ENCODE peak calls at places on chromosomes 5 and 9, in nine cellular contexts. X is stomach, P is sigmoid colon, F is transverse colon, M is IMR-90, S is HCT116, V is adrenal gland, T is spleen, R is suprapubic skin. C is an unnamed sample. For H3K9me3, the result is how much of the 10 kb centered on the place peaks cover.

GRCh38 chr5:108924457-108924961 is 176.8 kb downstream of the FER start:
- DNase-seq in T (no peak), M (no peak), X (no peak), F (no peak), R (no peak), S (peak), P (no peak), V (no peak), C (no peak)

GRCh38 chr9:109182940-109183798 is 16.1 kb upstream of the FRRS1L start:
- DNase-seq in S (peak), T (no peak), X (peak), R (peak), V (peak), M (peak), F (peak), P (no peak), C (peak)

GRCh38 chr9:89444212-89444611 is 53.7 kb downstream of the SEMA4D start:
- DNase-seq in M (no peak), R (no peak), V (no peak), T (peak), F (peak), S (no peak), P (no peak), X (no peak), C (no peak)

GRCh38 chr9:95770653-95771131 is 104.8 kb upstream of the ERCC6L2 start:
- DNase-seq in M (no peak), V (no peak), F (no peak), X (no peak), S (no peak), R (no peak), P (no peak), T (no peak), C (no peak)

GRCh38 chr5:17852701-17853100 is 218.4 kb downstream of the TAF11L14 start:
- DNase-seq in X (no peak), P (no peak), S (no peak), F (no peak), M (no peak), V (no peak), R (no peak), T (no peak), C (no peak)

GRCh38 chr5:41465493-41466171 is 44.8 kb downstream of the PLCXD3 start:
- DNase-seq in V (no peak), T (no peak), R (no peak), S (no peak), F (no peak), M (peak), P (no peak), X (no peak), C (no peak)

GRCh38 chr5:33230467-33231078 is 210.2 kb upstream of the TARS1 start:
- DNase-seq in M (no peak), V (no peak), F (no peak), T (no peak), R (no peak), S (no peak), P (no peak), X (no peak), C (no peak)

GRCh38 chr5:154288145-154288544 is 97.6 kb downstream of the GALNT10 start:
- DNase-seq in V (no peak), F (no peak), X (peak), S (no peak), P (peak), M (peak), T (no peak), R (no peak), C (peak)

GRCh38 chr9:93397664-93398381 is 53.7 kb upstream of the FAM120A start:
- DNase-seq in T (no peak), M (peak), R (no peak), V (no peak), X (no peak), F (no peak), P (no peak), S (no peak), C (no peak)

GRCh38 chr5:161047024-161047423 is 195.0 kb upstream of the ATP10B start:
- DNase-seq in M (no peak), V (no peak), S (no peak), R (no peak), P (no peak), F (no peak), X (no peak), T (no peak), C (no peak)

GRCh38 chr9:20526500-20527319 is 95.6 kb downstream of the MLLT3 start:
- DNase-seq in S (no peak), P (no peak), V (no peak), M (peak), F (no peak), X (no peak), R (no peak), T (no peak), C (no peak)

GRCh38 chr5:5629579-5629978 is 207.1 kb downstream of the ICE1 start:
- DNase-seq in F (no peak), M (no peak), R (no peak), X (no peak), T (no peak), V (no peak), S (no peak), P (no peak), C (no peak)

GRCh38 chr5:107997338-107997979 is 326.7 kb upstream of the EFNA5 start:
- DNase-seq in P (no peak), X (no peak), M (peak), S (no peak), V (no peak), T (no peak), F (no peak), R (no peak), C (no peak)

GRCh38 chr9:81613002-81613750 is 76.2 kb downstream of the TLE1 start:
- DNase-seq in M (peak), T (no peak), V (no peak), S (no peak), F (peak), P (peak), R (no peak), X (no peak), C (peak)

DNA sequence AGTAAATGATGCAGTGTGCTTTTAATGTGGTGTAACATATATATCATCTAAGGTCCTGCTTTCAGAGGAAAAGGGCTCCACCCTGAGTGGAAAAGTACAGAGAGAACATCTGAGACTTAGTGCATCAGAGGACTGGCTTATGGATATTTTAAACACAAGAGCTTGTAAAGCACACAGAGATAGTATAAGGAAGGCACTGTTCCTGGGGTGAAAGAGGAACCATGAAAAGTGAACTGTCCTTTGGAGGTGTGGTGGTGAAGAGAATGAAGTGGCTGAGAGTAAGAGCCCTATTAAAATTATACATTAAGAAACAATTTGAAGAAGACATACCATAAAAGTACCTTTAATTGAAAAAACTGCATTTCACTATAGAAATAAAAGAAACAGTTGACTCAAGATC is 68.9 kb downstream of the CSF2 start:
- DNase-seq in T (no peak), V (no peak), F (no peak), X (no peak), R (no peak), M (no peak), P (no peak), S (no peak), C (no peak)
- H3K9me3 ChIP-seq in T (under half), V (under half), F (under half), X (under half), R (under half), M (under half), P (under half), S (under half), C (under half)

DNA sequence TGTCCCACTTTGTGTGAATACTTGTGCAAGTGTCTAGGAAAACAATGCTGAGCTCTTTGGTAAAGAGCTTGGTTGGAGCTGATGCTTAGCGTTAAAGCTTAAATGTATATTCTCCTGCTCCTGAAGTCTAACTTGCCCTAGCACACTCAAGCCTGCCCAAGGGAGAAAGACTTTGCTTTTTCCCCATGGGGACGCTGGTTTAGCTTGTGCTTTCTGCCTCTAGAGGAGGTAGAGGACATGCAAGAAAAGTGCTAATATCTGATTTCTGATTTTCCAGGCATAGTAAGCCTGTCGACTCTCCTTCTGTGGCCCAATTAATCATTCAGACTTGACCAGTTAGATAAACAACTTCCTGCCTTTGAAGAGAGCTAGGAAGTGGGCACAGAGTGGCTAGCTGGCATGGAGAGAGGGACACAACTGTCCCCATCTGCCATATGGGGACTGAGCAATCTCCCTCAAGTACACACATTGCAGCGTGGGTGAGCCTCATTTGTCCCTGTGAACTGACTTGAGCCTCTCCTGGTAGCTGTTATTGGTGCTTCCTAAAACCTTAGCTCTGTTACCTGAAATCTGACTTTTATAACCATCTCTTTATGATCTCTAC is 348.4 kb downstream of the BRINP1 start:
- DNase-seq in R (no peak), S (no peak), M (no peak), P (no peak), T (no peak), F (no peak), V (no peak), X (no peak), C (no peak)
- H3K4me3 ChIP-seq in R (no peak), S (no peak), M (no peak), P (no peak), T (no peak), F (no peak), V (no peak), X (no peak), C (no peak)

GRCh38 chr9:77839459-77840140 is 191.5 kb upstream of the GNA14 start:
- DNase-seq in P (no peak), F (no peak), S (peak), R (no peak), X (no peak), T (no peak), M (peak), V (no peak), C (no peak)
- TF ChIP-seq POLR2A in P (no peak), F (no peak), S (no peak), R (no peak), X (no peak), T (no peak), M (no peak), V (no peak), C (no peak)

GRCh38 chr9:135919318-135919717 is 12.0 kb upstream of the CAMSAP1 start:
- DNase-seq in M (no peak), S (no peak), T (peak), X (no peak), F (no peak), V (no peak), P (no peak), R (peak), C (no peak)
- H3K9me3 ChIP-seq in M (under half), S (under half), T (half or more), X (under half), F (under half), V (under half), P (under half), R (under half), C (under half)

GRCh38 chr5:141127305-141127704 is 5.7 kb downstream of the PCDHB4 start:
- DNase-seq in X (no peak), P (no peak), T (no peak), S (no peak), M (no peak), V (no peak), F (no peak), R (no peak), C (no peak)

GRCh38 chr5:141121985-141122384 is 367 bp downstream of the PCDHB4 start:
- DNase-seq in T (no peak), F (no peak), P (no peak), V (no peak), M (no peak), R (no peak), X (no peak), S (no peak), C (peak)

DNA sequence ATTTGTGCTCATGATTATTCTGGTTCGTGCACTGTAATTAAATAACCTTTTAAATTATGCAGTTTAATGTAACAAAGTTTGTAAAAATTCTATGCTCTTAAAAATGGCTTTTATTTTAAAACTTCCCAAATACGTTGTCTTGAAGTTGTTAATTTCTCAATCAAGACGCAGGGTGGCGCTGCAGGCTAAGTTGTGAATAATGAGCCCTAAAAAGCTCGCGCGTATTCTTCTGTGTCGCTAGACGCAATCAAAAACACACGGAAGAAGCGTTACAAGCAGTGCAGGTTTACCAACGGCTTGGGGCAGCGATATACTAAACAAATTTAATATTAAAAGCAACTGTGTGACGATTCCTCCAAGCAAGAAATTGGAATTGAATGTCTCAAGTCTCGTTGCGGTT is at the start of gene PCDHB4:
- DNase-seq in R (no peak), X (no peak), S (no peak), V (no peak), F (no peak), P (no peak), M (no peak), T (no peak), C (peak)
- H3K4me3 ChIP-seq in R (peak), X (peak), S (no peak), V (no peak), F (no peak), P (peak), M (no peak), T (no peak), C (no peak)

GRCh38 chr5:138565100-138565821 is 9.9 kb downstream of the HSPA9 start:
- DNase-seq in T (no peak), S (no peak), P (no peak), F (no peak), R (no peak), V (no peak), M (no peak), X (no peak), C (no peak)
- TF ChIP-seq POLR2A in T (no peak), S (no peak), P (no peak), F (no peak), R (no peak), V (no peak), M (no peak), X (no peak), C (no peak)

DNA sequence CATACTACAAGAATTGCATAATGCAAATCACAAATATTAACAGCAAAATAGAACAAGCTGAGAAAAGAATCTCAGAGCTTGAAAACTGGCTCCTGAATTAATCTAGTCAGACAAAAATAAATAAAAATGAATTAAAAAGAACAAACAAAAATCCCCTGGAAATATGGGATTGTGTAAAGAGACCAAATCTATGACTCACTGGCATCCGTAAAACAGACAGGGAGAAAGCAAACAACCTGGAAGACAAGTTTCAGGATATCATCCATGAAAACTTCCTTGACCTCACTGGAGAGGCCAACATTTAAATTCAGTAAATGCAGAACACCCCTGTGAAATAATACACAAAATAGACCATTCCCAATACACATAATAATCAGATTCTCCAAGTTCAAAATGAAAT is 229.3 kb upstream of the CTNND2 start:
- DNase-seq in T (no peak), R (no peak), M (no peak), X (no peak), F (no peak), V (no peak), P (no peak), S (no peak), C (no peak)
- H3K9me3 ChIP-seq in T (half or more), R (under half), M (under half), X (under half), F (under half), V (under half), P (under half), S (under half), C (under half)